ENCODE peak calls at places on chromosomes 3 and 15, in four cellular contexts. Y is HCT116, X is K562, T is HepG2. O is an unnamed sample.

GRCh38 chr3:67622652-67623051 is 31.8 kb downstream of the SUCLG2 start:
- DNase-seq in Y (no peak), T (no peak), X (no peak), O (no peak)

GRCh38 chr3:133572158-133573053 is 1.1 kb upstream of the CDV3 start:
- DNase-seq in T (no peak), X (peak), Y (no peak), O (no peak)

GRCh38 chr3:107690522-107691138 is 167.9 kb downstream of the BBX start:
- DNase-seq in T (peak), X (peak), Y (peak), O (no peak)

GRCh38 chr3:170204509-170204908 is 17.7 kb upstream of the PRKCI start:
- DNase-seq in T (no peak), Y (no peak), X (no peak), O (no peak)

GRCh38 chr3:176988795-176989194 is 208.5 kb downstream of the TBL1XR1 start:
- DNase-seq in T (no peak), X (no peak), Y (no peak), O (no peak)

GRCh38 chr15:64856429-64857145 is 14.9 kb downstream of the PLEKHO2 start:
- DNase-seq in T (peak), Y (no peak), X (no peak), O (no peak)

GRCh38 chr3:114376091-114376490 is 82.3 kb downstream of the TIGIT start:
- DNase-seq in T (no peak), X (no peak), Y (no peak), O (no peak)

GRCh38 chr3:100496711-100497261 is 4.4 kb downstream of the TMEM45A start:
- DNase-seq in Y (no peak), T (peak), X (no peak), O (no peak)

GRCh38 chr3:147945968-147946519 is 536.9 kb downstream of the ZIC1 start:
- DNase-seq in Y (peak), X (no peak), T (peak), O (no peak)

GRCh38 chr3:141878812-141879211 is 2.4 kb downstream of the ATP1B3 start:
- DNase-seq in X (no peak), Y (no peak), T (no peak), O (no peak)

GRCh38 chr3:180447156-180447555 is 154.8 kb upstream of the TTC14 start:
- DNase-seq in T (no peak), X (no peak), Y (no peak), O (no peak)

DNA sequence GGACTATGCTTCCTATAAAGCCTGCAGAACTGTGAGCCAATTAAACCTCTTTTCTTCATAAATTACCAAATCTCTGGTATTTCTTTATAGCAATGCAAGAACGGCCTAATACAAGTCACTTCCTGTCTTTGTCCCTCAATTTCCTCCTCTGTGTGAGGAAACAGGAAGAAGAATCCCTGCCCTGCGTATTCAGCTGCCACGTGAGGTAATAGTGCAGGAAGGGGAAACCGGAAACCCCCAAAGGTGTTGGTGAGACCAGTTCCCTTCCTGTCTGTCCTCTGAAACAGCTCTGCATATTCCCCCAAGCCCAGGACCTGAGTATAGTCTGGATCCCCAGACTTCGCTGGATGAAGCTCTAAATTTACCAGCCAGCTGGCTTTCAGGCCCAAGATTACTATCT is 18.1 kb upstream of the PTPN23 start:
- DNase-seq in T (no peak), Y (no peak), X (no peak), O (no peak)
- TF ChIP-seq FOSL1 in T (no peak), Y (no peak), X (no peak), O (no peak)

DNA sequence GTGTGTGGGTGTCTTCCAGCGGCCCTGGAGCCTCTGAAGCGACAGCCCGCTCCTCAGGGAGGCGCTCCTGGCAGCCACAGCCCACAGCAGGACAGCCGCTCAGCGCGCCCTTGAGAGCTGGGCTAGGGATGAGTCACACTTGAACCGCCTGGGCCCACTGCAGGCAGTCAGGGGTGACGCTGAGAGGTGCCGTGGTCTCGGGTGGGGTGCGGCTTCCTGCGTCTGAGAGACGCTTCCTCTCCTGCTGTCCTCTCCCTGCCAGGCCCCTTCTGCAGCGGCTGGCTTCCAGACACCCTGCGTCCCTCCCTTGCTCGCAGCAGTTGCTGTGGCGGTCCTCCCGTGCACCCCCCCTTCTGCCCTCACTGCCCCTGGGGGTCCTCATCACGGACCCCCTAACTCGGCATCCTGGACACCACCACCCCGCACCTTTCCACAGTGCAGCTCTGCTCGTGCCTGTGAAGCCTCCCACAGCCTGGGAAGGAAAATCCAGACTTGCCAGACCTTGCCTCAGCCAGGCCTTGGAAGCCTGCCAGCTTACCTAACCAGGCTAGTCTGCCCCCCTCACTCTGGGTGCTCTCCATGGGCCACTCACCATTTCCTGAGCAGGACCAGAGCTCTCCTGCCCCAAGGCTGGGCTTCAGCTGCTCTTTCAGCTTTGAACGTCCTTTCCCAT is 1.1 kb upstream of the SPTBN5 start:
- DNase-seq in T (peak), X (peak), Y (peak), O (no peak)
- TF ChIP-seq FOSL1 in T (no peak), X (peak), Y (no peak), O (no peak)

GRCh38 chr3:78845605-78846004 is 922.2 kb downstream of the ROBO1 start:
- DNase-seq in T (no peak), X (no peak), Y (no peak), O (no peak)

GRCh38 chr3:78848392-78849288 is 919.2 kb downstream of the ROBO1 start:
- DNase-seq in T (peak), Y (no peak), X (no peak), O (no peak)

GRCh38 chr3:78847603-78848002 is 920.2 kb downstream of the ROBO1 start:
- DNase-seq in X (no peak), Y (no peak), T (no peak), O (no peak)

GRCh38 chr3:78847203-78847602 is 920.6 kb downstream of the ROBO1 start:
- DNase-seq in T (no peak), X (no peak), Y (no peak), O (no peak)

DNA sequence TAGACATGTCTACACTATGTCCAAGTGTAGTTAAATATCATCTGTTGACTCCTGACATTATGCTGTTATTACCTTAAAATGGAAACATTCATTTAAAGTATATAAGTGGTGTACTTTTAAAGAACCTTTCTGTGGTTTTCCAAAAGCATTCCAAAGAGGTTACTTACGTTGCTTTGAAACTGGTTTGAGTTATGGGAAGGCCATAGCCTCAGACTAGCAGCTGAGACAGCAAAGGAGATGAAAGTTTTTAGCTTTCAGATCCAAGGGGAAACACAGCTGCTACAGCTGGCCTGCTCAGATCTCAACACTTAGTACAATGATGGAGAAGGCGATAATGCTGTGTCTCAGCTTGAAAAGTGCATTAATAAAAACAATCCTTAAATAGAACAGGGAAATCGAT is 921.1 kb downstream of the ROBO1 start:
- DNase-seq in Y (no peak), T (no peak), X (no peak), O (no peak)
- TF ChIP-seq FOSL1 in Y (no peak), T (no peak), X (no peak), O (no peak)

GRCh38 chr15:67723294-67724024 is 101.8 kb upstream of the SKOR1 start:
- DNase-seq in T (no peak), Y (no peak), X (no peak), O (no peak)
- TF ChIP-seq FOSL1 in T (no peak), Y (no peak), X (no peak), O (no peak)

GRCh38 chr15:73385205-73385604 is 16.4 kb upstream of the HCN4 start:
- DNase-seq in X (no peak), T (no peak), Y (no peak), O (no peak)

GRCh38 chr15:73378089-73378488 is 9.3 kb upstream of the HCN4 start:
- DNase-seq in X (no peak), Y (no peak), T (no peak), O (no peak)

GRCh38 chr15:73382131-73382530 is 13.4 kb upstream of the HCN4 start:
- DNase-seq in T (no peak), X (no peak), Y (no peak), O (no peak)

GRCh38 chr15:73383310-73384185 is 14.8 kb upstream of the HCN4 start:
- DNase-seq in Y (no peak), T (no peak), X (no peak), O (no peak)

GRCh38 chr15:73380661-73381060 is 11.9 kb upstream of the HCN4 start:
- DNase-seq in Y (no peak), X (no peak), T (no peak), O (no peak)
- TF ChIP-seq FOSL1 in Y (no peak), X (no peak), T (no peak), O (no peak)

GRCh38 chr3:146184616-146185015 is 23.6 kb upstream of the PLOD2 start:
- DNase-seq in Y (peak), X (no peak), T (no peak), O (no peak)
- TF ChIP-seq FOSL1 in Y (peak), X (no peak), T (no peak), O (no peak)

GRCh38 chr3:58325525-58325992 is 7.1 kb upstream of the PXK start:
- DNase-seq in Y (no peak), X (no peak), T (peak), O (no peak)
- TF ChIP-seq FOSL1 in Y (no peak), X (no peak), T (no peak), O (no peak)

GRCh38 chr15:100100926-100101325 is 240.8 kb downstream of the ADAMTS17 start:
- DNase-seq in T (no peak), X (no peak), Y (no peak), O (no peak)

GRCh38 chr15:100096700-100097099 is 245.1 kb downstream of the ADAMTS17 start:
- DNase-seq in Y (no peak), T (no peak), X (no peak), O (no peak)

GRCh38 chr15:100097342-100097899 is 244.4 kb downstream of the ADAMTS17 start:
- DNase-seq in T (no peak), X (no peak), Y (no peak), O (no peak)

GRCh38 chr15:100099976-100100375 is 241.8 kb downstream of the ADAMTS17 start:
- DNase-seq in T (no peak), X (no peak), Y (no peak), O (no peak)

DNA sequence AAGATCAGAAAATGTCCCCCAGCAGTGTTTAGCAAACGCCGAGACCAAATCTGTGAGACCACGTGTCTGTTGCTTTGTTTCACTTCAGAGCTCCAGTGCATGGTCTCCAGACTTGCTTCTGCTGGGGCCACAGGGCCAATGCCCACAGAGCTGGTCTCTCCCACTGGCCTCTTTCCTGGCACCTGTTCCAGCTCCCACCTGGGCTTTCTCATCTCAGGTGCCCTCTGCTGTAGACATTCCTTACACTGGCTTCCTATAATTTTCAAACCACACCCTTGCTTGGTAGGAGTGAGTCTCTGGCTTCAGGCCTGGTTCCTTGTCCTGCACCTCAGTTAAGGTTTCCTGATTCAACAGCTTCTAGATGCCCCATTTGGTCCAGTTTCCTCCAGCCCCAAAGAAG is 243.1 kb downstream of the ADAMTS17 start:
- DNase-seq in Y (no peak), T (no peak), X (no peak), O (no peak)
- TF ChIP-seq FOSL1 in Y (no peak), T (no peak), X (no peak), O (no peak)

GRCh38 chr15:39139431-39140059 is 441.3 kb upstream of the THBS1 start:
- DNase-seq in T (no peak), X (no peak), Y (no peak), O (no peak)
- TF ChIP-seq FOSL1 in T (no peak), X (no peak), Y (no peak), O (no peak)

DNA sequence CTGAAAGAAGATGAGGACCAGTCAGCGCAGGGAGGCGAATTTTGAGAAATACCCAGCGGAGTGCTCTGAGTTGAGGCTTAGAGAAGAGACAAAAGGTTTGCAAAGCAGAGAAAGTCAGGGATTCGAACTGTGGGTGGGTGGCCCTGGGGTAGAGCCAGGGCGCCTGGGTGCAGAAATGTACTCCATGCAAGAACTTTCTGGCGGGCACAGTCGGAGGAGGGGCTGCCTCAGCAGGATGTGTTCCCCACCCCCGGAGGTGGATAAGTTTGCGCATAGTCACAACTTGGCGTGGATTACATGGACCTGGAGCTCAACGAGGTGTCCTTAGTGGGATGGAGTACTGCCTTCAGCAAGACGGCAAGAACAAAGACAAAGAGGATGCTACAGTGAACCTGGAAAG is 117.3 kb upstream of the ALDH1A3 start:
- DNase-seq in Y (no peak), T (no peak), X (no peak), O (no peak)
- TF ChIP-seq FOSL1 in Y (no peak), T (no peak), X (no peak), O (no peak)

O was measured in H1.